ENCODE peak calls at places on chromosomes 5 and 9, in five cellular contexts. One of them, this sample, is unnamed. For H3K4me1, the result is how much of the 10 kb centered on the place peaks cover.

GRCh38 chr5:133241179-133241728 is 189.4 kb downstream of the HSPA4 start:
- DNase-seq in SK-N-SH: no peak
- DNase-seq in GM23338: no peak
- DNase-seq in spleen: peak
- DNase-seq in transverse colon: no peak
- DNase-seq in this sample: no peak

GRCh38 chr5:180526265-180526664 is 32.1 kb downstream of the CNOT6 start:
- DNase-seq in spleen: no peak
- DNase-seq in SK-N-SH: no peak
- DNase-seq in GM23338: no peak
- DNase-seq in transverse colon: no peak
- DNase-seq in this sample: no peak

GRCh38 chr9:90942555-90942954 is 140.9 kb downstream of the SYK start:
- DNase-seq in spleen: no peak
- DNase-seq in GM23338: no peak
- DNase-seq in SK-N-SH: no peak
- DNase-seq in transverse colon: peak
- DNase-seq in this sample: no peak

GRCh38 chr9:9950813-9951212 is 662.0 kb downstream of the PTPRD start:
- DNase-seq in spleen: no peak
- DNase-seq in transverse colon: no peak
- DNase-seq in GM23338: no peak
- DNase-seq in SK-N-SH: no peak
- DNase-seq in this sample: no peak

GRCh38 chr9:8733096-8733954 is 933.7 kb upstream of the DMAC1 start:
- DNase-seq in transverse colon: no peak
- DNase-seq in GM23338: peak
- DNase-seq in SK-N-SH: no peak
- DNase-seq in spleen: peak
- DNase-seq in this sample: no peak

GRCh38 chr9:115117999-115118470 is at the start of gene TNC:
- DNase-seq in GM23338: peak
- DNase-seq in SK-N-SH: peak
- DNase-seq in transverse colon: peak
- DNase-seq in spleen: peak
- DNase-seq in this sample: peak

GRCh38 chr9:32716439-32716838 is 66.9 kb upstream of the TMEM215 start:
- DNase-seq in SK-N-SH: no peak
- DNase-seq in GM23338: no peak
- DNase-seq in spleen: no peak
- DNase-seq in transverse colon: no peak
- DNase-seq in this sample: no peak

GRCh38 chr9:33110686-33111085 is 34.2 kb upstream of the SMU1 start:
- DNase-seq in spleen: no peak
- DNase-seq in SK-N-SH: no peak
- DNase-seq in GM23338: no peak
- DNase-seq in transverse colon: no peak
- DNase-seq in this sample: peak

GRCh38 chr9:96686638-96687335 is 31.7 kb upstream of the PRXL2C start:
- DNase-seq in transverse colon: peak
- DNase-seq in SK-N-SH: peak
- DNase-seq in GM23338: peak
- DNase-seq in spleen: peak
- DNase-seq in this sample: peak

DNA sequence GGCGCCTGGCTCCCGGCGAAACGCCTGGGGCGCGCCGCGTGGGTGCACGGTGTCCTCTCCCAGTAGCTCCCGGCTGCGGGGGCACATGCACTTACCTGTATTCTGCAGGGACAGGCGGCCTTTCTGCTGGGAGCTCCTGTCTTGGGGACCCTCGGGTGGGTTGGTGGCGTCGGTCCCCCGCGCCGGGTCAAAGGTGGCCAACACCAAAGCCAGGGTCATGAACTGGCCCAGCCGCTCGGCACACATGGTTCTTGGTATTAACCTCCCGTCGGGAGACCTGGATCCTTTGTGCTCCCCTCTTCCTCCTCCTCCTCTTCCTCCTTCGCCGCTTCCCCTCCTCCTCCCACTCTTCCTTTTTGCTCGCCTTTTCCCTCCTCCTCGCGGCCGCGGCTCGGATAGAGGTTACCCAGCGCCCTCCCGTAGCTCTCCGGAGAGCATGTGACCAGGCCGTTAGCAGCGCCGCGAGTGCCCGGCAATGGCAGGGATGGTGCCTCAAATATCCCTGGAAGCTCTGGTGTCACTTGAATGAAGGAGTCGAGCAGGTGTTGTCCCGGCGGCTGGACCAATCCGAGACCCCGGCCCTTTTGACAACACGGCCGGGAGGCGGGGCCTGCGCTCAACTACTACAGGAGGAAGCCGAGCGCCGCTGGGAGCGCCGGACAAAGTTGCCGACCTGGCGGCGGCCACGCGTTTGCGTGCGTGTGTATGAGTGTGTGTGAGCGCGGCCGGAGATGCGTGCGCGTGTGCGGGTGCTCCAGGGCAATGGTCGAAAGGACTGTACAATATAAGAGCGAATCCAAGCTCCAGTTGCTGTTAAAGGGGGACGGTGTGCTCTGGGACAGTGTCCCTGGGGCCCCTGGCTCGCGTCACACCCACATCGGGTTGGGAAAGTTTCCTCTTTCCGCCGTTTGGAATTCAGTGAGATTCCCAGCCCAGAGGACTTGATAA is at the start of gene STC2:
- DNase-seq in SK-N-SH: peak
- DNase-seq in transverse colon: peak
- DNase-seq in GM23338: peak
- DNase-seq in spleen: peak
- DNase-seq in this sample: peak
- H3K4me1 ChIP-seq in SK-N-SH: under half
- H3K4me1 ChIP-seq in transverse colon: half or more
- H3K4me1 ChIP-seq in GM23338: under half
- H3K4me1 ChIP-seq in spleen: half or more
- H3K4me1 ChIP-seq in this sample: under half

GRCh38 chr9:136031741-136032638 is 63.1 kb downstream of the NACC2 start:
- DNase-seq in SK-N-SH: peak
- DNase-seq in spleen: no peak
- DNase-seq in GM23338: no peak
- DNase-seq in transverse colon: no peak
- DNase-seq in this sample: peak
- TF ChIP-seq POLR2AphosphoS5 in SK-N-SH: no peak
- TF ChIP-seq POLR2AphosphoS5 in spleen: no peak
- TF ChIP-seq POLR2AphosphoS5 in GM23338: no peak
- TF ChIP-seq POLR2AphosphoS5 in transverse colon: no peak
- TF ChIP-seq POLR2AphosphoS5 in this sample: no peak

GRCh38 chr9:27888661-27889295 is 315.5 kb upstream of the C9orf72 start:
- DNase-seq in transverse colon: peak
- DNase-seq in SK-N-SH: peak
- DNase-seq in spleen: peak
- DNase-seq in GM23338: peak
- DNase-seq in this sample: no peak
- TF ChIP-seq CTCF in transverse colon: peak
- TF ChIP-seq CTCF in SK-N-SH: peak
- TF ChIP-seq CTCF in spleen: peak
- TF ChIP-seq CTCF in GM23338: peak
- TF ChIP-seq CTCF in this sample: peak

GRCh38 chr5:96781031-96781733 is 26.6 kb downstream of the ERAP1 start:
- DNase-seq in SK-N-SH: no peak
- DNase-seq in GM23338: no peak
- DNase-seq in spleen: no peak
- DNase-seq in transverse colon: no peak
- DNase-seq in this sample: no peak
- H3K4me1 ChIP-seq in SK-N-SH: under half
- H3K4me1 ChIP-seq in GM23338: under half
- H3K4me1 ChIP-seq in spleen: under half
- H3K4me1 ChIP-seq in transverse colon: under half
- H3K4me1 ChIP-seq in this sample: under half

GRCh38 chr5:168750926-168751325 is 171.8 kb upstream of the PANK3 start:
- DNase-seq in GM23338: no peak
- DNase-seq in spleen: peak
- DNase-seq in transverse colon: no peak
- DNase-seq in SK-N-SH: no peak
- DNase-seq in this sample: no peak

GRCh38 chr5:168752012-168752411 is 172.8 kb upstream of the PANK3 start:
- DNase-seq in SK-N-SH: no peak
- DNase-seq in spleen: peak
- DNase-seq in GM23338: no peak
- DNase-seq in transverse colon: no peak
- DNase-seq in this sample: no peak

GRCh38 chr5:168753691-168754254 is 174.6 kb upstream of the PANK3 start:
- DNase-seq in transverse colon: no peak
- DNase-seq in GM23338: no peak
- DNase-seq in SK-N-SH: no peak
- DNase-seq in spleen: peak
- DNase-seq in this sample: no peak

GRCh38 chr5:168755548-168756093 is 176.5 kb upstream of the PANK3 start:
- DNase-seq in SK-N-SH: no peak
- DNase-seq in spleen: peak
- DNase-seq in GM23338: no peak
- DNase-seq in transverse colon: no peak
- DNase-seq in this sample: no peak

GRCh38 chr5:168752416-168753190 is 173.4 kb upstream of the PANK3 start:
- DNase-seq in transverse colon: no peak
- DNase-seq in spleen: peak
- DNase-seq in SK-N-SH: no peak
- DNase-seq in GM23338: no peak
- DNase-seq in this sample: no peak
- TF ChIP-seq POLR2AphosphoS5 in transverse colon: no peak
- TF ChIP-seq POLR2AphosphoS5 in spleen: no peak
- TF ChIP-seq POLR2AphosphoS5 in SK-N-SH: no peak
- TF ChIP-seq POLR2AphosphoS5 in GM23338: no peak
- TF ChIP-seq POLR2AphosphoS5 in this sample: no peak

GRCh38 chr5:126233256-126233655 is 190.0 kb upstream of the GRAMD2B start:
- DNase-seq in SK-N-SH: no peak
- DNase-seq in spleen: no peak
- DNase-seq in transverse colon: no peak
- DNase-seq in GM23338: no peak
- DNase-seq in this sample: no peak

GRCh38 chr5:126235628-126236027 is 187.6 kb upstream of the GRAMD2B start:
- DNase-seq in transverse colon: no peak
- DNase-seq in spleen: no peak
- DNase-seq in SK-N-SH: no peak
- DNase-seq in GM23338: no peak
- DNase-seq in this sample: no peak

GRCh38 chr5:126228934-126229333 is 194.3 kb upstream of the GRAMD2B start:
- DNase-seq in spleen: no peak
- DNase-seq in transverse colon: no peak
- DNase-seq in SK-N-SH: no peak
- DNase-seq in GM23338: no peak
- DNase-seq in this sample: no peak

GRCh38 chr5:126234563-126235195 is 188.5 kb upstream of the GRAMD2B start:
- DNase-seq in GM23338: peak
- DNase-seq in spleen: no peak
- DNase-seq in transverse colon: peak
- DNase-seq in SK-N-SH: peak
- DNase-seq in this sample: no peak
- TF ChIP-seq CTCF in GM23338: peak
- TF ChIP-seq CTCF in spleen: no peak
- TF ChIP-seq CTCF in transverse colon: peak
- TF ChIP-seq CTCF in SK-N-SH: peak
- TF ChIP-seq CTCF in this sample: no peak

GRCh38 chr9:136090060-136090735 is 4.9 kb downstream of the NACC2 start:
- DNase-seq in SK-N-SH: peak
- DNase-seq in spleen: no peak
- DNase-seq in GM23338: no peak
- DNase-seq in transverse colon: no peak
- DNase-seq in this sample: no peak
- H3K4me1 ChIP-seq in SK-N-SH: under half
- H3K4me1 ChIP-seq in spleen: half or more
- H3K4me1 ChIP-seq in GM23338: under half
- H3K4me1 ChIP-seq in transverse colon: half or more
- H3K4me1 ChIP-seq in this sample: under half

DNA sequence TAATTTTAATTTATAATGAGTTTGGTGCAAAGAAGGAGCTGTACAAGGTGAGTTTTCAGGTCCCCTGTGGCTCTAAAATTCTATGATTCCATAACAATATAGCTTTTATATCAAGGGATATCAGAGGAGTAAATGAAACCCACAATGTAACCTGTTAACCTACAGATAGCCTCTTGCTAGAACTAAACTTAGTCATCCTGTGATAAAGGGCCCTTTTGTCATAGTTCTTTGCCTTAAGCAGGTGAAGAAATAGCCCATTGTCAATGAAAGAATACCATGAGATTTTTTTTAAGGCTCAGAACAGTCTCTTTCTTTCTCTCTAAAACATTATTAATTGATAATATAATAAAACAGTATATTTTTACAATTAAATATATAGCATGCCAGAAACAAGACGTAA is 127.8 kb downstream of the NFIB start:
- DNase-seq in spleen: no peak
- DNase-seq in transverse colon: no peak
- DNase-seq in GM23338: no peak
- DNase-seq in SK-N-SH: no peak
- DNase-seq in this sample: no peak
- TF ChIP-seq POLR2AphosphoS5 in spleen: no peak
- TF ChIP-seq POLR2AphosphoS5 in transverse colon: no peak
- TF ChIP-seq POLR2AphosphoS5 in GM23338: no peak
- TF ChIP-seq POLR2AphosphoS5 in SK-N-SH: no peak
- TF ChIP-seq POLR2AphosphoS5 in this sample: no peak

GRCh38 chr5:126501448-126501847 is 78.2 kb downstream of the GRAMD2B start:
- DNase-seq in transverse colon: no peak
- DNase-seq in spleen: no peak
- DNase-seq in GM23338: no peak
- DNase-seq in SK-N-SH: no peak
- DNase-seq in this sample: no peak

GRCh38 chr5:126499278-126499677 is 76.1 kb downstream of the GRAMD2B start:
- DNase-seq in transverse colon: no peak
- DNase-seq in GM23338: no peak
- DNase-seq in spleen: no peak
- DNase-seq in SK-N-SH: no peak
- DNase-seq in this sample: no peak

GRCh38 chr5:126497506-126497905 is 74.3 kb downstream of the GRAMD2B start:
- DNase-seq in SK-N-SH: no peak
- DNase-seq in GM23338: no peak
- DNase-seq in transverse colon: no peak
- DNase-seq in spleen: no peak
- DNase-seq in this sample: no peak

GRCh38 chr5:126503602-126504104 is 80.4 kb downstream of the GRAMD2B start:
- DNase-seq in SK-N-SH: no peak
- DNase-seq in spleen: no peak
- DNase-seq in GM23338: no peak
- DNase-seq in transverse colon: no peak
- DNase-seq in this sample: no peak

DNA sequence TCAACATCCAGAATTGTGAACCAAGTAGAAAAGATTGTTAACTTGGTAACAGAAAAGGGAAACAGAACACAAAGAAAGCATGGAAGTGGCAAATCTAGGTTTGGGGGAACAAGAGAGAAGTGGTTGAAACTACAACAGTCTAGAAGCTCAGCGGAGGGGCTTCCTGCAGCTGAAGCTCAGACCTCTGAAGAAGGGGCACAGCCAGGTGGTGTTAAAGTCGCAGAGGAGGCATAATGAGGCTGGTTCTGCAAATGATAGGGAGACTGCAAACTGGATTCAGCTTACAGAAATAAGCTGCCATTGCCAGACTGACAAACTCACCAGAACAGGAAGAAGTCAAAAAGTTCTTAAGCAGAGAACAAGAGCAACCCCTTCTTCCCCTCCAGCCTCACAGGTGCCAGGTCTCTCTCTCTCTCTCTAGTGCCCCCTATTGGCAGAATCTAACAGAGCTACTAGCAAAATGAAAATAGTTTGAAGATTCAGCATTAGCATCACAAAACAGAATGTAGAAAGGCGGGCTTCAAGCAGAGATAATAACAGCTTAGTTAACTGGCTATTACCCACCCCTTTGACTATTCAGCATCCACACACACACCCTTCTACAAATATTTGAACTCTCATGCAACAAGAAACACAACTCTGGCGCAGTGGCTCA is 76.7 kb downstream of the GRAMD2B start:
- DNase-seq in SK-N-SH: peak
- DNase-seq in GM23338: peak
- DNase-seq in transverse colon: no peak
- DNase-seq in spleen: no peak
- DNase-seq in this sample: no peak
- TF ChIP-seq CTCF in SK-N-SH: peak
- TF ChIP-seq CTCF in GM23338: peak
- TF ChIP-seq CTCF in transverse colon: peak
- TF ChIP-seq CTCF in spleen: peak
- TF ChIP-seq CTCF in this sample: no peak